ENCODE peak calls at places on chromosomes 4 and X, in seven cellular contexts. Q, A, L, G, I, Y and D are unnamed samples.

GRCh38 chr4:8205749-8206611 is 6.9 kb downstream of the SH3TC1 start:
- DNase-seq in Q (no peak), A (no peak), L (peak), G (no peak), I (no peak), Y (no peak), D (no peak)

GRCh38 chr4:14958436-14958835 is 43.8 kb upstream of the CPEB2 start:
- DNase-seq in Q (no peak), A (no peak), L (no peak), G (no peak), I (no peak), Y (no peak), D (no peak)

GRCh38 chrX:74291964-74292891 is 11.8 kb upstream of the ZCCHC13 start:
- DNase-seq in Q (peak), A (peak), L (peak), G (peak), I (peak), Y (peak), D (peak)

GRCh38 chr4:158996669-158997074 is 106.2 kb upstream of the RAPGEF2 start:
- DNase-seq in Q (peak), A (peak), L (no peak), G (peak), I (no peak), Y (no peak), D (no peak)

GRCh38 chrX:150845091-150845490 is 53.4 kb downstream of the CD99L2 start:
- DNase-seq in Q (no peak), A (no peak), L (no peak), G (peak), I (no peak), Y (no peak), D (no peak)

GRCh38 chr4:76950846-76951321 is 1.3 kb downstream of the SEPTIN11 start:
- DNase-seq in Q (peak), A (peak), L (peak), G (peak), I (no peak), Y (peak), D (no peak)

GRCh38 chrX:37922926-37923325 is 75.6 kb upstream of the DYNLT3 start:
- DNase-seq in Q (peak), A (no peak), L (no peak), G (peak), I (no peak), Y (no peak), D (no peak)

GRCh38 chrX:134883134-134883700 is 107.6 kb upstream of the SMIM10 start:
- DNase-seq in Q (no peak), A (no peak), L (no peak), G (no peak), I (no peak), Y (no peak), D (no peak)

GRCh38 chr4:40515398-40516293 is 114.0 kb downstream of the RBM47 start:
- DNase-seq in Q (no peak), A (no peak), L (no peak), G (peak), I (no peak), Y (peak), D (no peak)

GRCh38 chr4:89753601-89754066 is 83.3 kb downstream of the SNCA start:
- DNase-seq in Q (peak), A (no peak), L (no peak), G (peak), I (no peak), Y (no peak), D (no peak)

GRCh38 chr4:37132351-37132989 is 112.1 kb upstream of the NWD2 start:
- DNase-seq in Q (no peak), A (no peak), L (no peak), G (no peak), I (no peak), Y (no peak), D (no peak)

GRCh38 chr4:6898763-6899162 is 10.9 kb upstream of the TBC1D14 start:
- DNase-seq in Q (no peak), A (no peak), L (no peak), G (no peak), I (no peak), Y (no peak), D (no peak)

GRCh38 chr4:24006269-24006668 is 116.4 kb upstream of the PPARGC1A start:
- DNase-seq in Q (no peak), A (no peak), L (no peak), G (no peak), I (no peak), Y (no peak), D (no peak)

GRCh38 chrX:19886888-19887531 is 390 bp downstream of the SH3KBP1 start:
- DNase-seq in Q (no peak), A (peak), L (no peak), G (no peak), I (no peak), Y (peak), D (no peak)

GRCh38 chrX:109843963-109844751 is 111.1 kb upstream of the ACSL4 start:
- DNase-seq in Q (no peak), A (no peak), L (no peak), G (no peak), I (no peak), Y (peak), D (no peak)

GRCh38 chr4:88037936-88038335 is 30.5 kb downstream of the PKD2 start:
- DNase-seq in Q (no peak), A (no peak), L (no peak), G (no peak), I (no peak), Y (no peak), D (no peak)

GRCh38 chr4:184660978-184661377 is 11.4 kb downstream of the PRIMPOL start:
- DNase-seq in Q (no peak), A (no peak), L (no peak), G (no peak), I (no peak), Y (no peak), D (no peak)

GRCh38 chr4:69096810-69097209 is 536 bp downstream of the UGT2B7 start:
- DNase-seq in Q (no peak), A (no peak), L (no peak), G (no peak), I (no peak), Y (no peak), D (no peak)

GRCh38 chr4:55635282-55635681 is 816 bp downstream of the NMU start:
- DNase-seq in Q (no peak), A (no peak), L (no peak), G (no peak), I (no peak), Y (no peak), D (no peak)

GRCh38 chr4:38795087-38795486 is 9.5 kb downstream of the TLR1 start:
- DNase-seq in Q (no peak), A (no peak), L (no peak), G (no peak), I (no peak), Y (no peak), D (no peak)

GRCh38 chr4:76224193-76224592 is 10.6 kb upstream of the SCARB2 start:
- DNase-seq in Q (no peak), A (no peak), L (no peak), G (no peak), I (no peak), Y (no peak), D (no peak)

GRCh38 chr4:27973056-27973455 is 1112.4 kb downstream of the STIM2 start:
- DNase-seq in Q (no peak), A (no peak), L (no peak), G (no peak), I (no peak), Y (no peak), D (no peak)

GRCh38 chr4:37956941-37957340 is 3.3 kb upstream of the PTTG2 start:
- DNase-seq in Q (no peak), A (no peak), L (no peak), G (no peak), I (no peak), Y (no peak), D (no peak)

GRCh38 chr4:122673252-122673651 is 52.4 kb upstream of the IL21 start:
- DNase-seq in Q (no peak), A (no peak), L (no peak), G (peak), I (no peak), Y (no peak), D (no peak)

GRCh38 chr4:139663561-139664138 is 2.0 kb upstream of the MGST2 start:
- DNase-seq in Q (no peak), A (no peak), L (no peak), G (peak), I (no peak), Y (no peak), D (no peak)